ENCODE peak calls at places on chromosomes 2 and 18, in seven cellular contexts. W is GM12864, I is MCF 10A, P is neuronal stem cell, N is T-cell, Q is tibial artery, U is epithelial cell of esophagus. B is an unnamed sample.

GRCh38 chr18:27785815-27786537 is 391.0 kb downstream of the CDH2 start:
- DNase-seq in W (no peak), I (no peak), P (no peak), N (no peak), Q (no peak), U (no peak), B (no peak)

GRCh38 chr2:182240862-182241371 is 185.9 kb downstream of the PDE1A start:
- DNase-seq in W (peak; percentile 49), I (peak; percentile 63), P (no peak), N (no peak), Q (no peak), U (peak; percentile 52), B (peak; percentile 28)

GRCh38 chr2:46521215-46521683 is 41.9 kb downstream of the TMEM247 start:
- DNase-seq in W (no peak), I (peak; percentile 38), P (no peak), N (no peak), Q (peak; percentile 85), U (no peak), B (no peak)

GRCh38 chr2:20838016-20838415 is 15.1 kb upstream of the LDAH start:
- DNase-seq in W (no peak), I (no peak), P (no peak), N (no peak), Q (no peak), U (no peak), B (no peak)

GRCh38 chr2:150526827-150527226 is 39.4 kb upstream of the RND3 start:
- DNase-seq in W (no peak), I (peak; percentile 62), P (no peak), N (no peak), Q (no peak), U (peak; percentile 97), B (no peak)

GRCh38 chr2:1748176-1748740 is 3.9 kb upstream of the PXDN start:
- DNase-seq in W (no peak), I (no peak), P (no peak), N (no peak), Q (no peak), U (no peak), B (no peak)

GRCh38 chr2:184927040-184927439 is 328.7 kb downstream of the ZNF804A start:
- DNase-seq in W (no peak), I (no peak), P (no peak), N (no peak), Q (no peak), U (no peak), B (no peak)

GRCh38 chr2:105274046-105274445 is 32.5 kb downstream of the GPR45 start:
- DNase-seq in W (no peak), I (no peak), P (no peak), N (no peak), Q (no peak), U (no peak), B (no peak)

GRCh38 chr2:152584301-152584700 is 133.0 kb downstream of the PRPF40A start:
- DNase-seq in W (no peak), I (no peak), P (no peak), N (no peak), Q (no peak), U (no peak), B (no peak)

GRCh38 chr2:1140389-1141003 is 189.8 kb downstream of the SNTG2 start:
- DNase-seq in W (no peak), I (peak; percentile 26), P (peak; percentile 42), N (peak; percentile 42), Q (no peak), U (no peak), B (peak; percentile 36)

GRCh38 chr2:172864182-172864581 is 128.5 kb downstream of the RAPGEF4 start:
- DNase-seq in W (peak; percentile 16), I (peak; percentile 72), P (peak; percentile 56), N (peak; percentile 9), Q (peak; percentile 69), U (peak; percentile 62), B (no peak)

GRCh38 chr2:46416739-46417403 is 62.5 kb upstream of the TMEM247 start:
- DNase-seq in W (no peak), I (no peak), P (no peak), N (no peak), Q (no peak), U (no peak), B (no peak)